ENCODE peak calls at places on chromosome 4, in four cellular contexts. H is HepG2, Y is K562, B is GM12878. X is an unnamed sample.

GRCh38 chr4:75736862-75737261 is 12.5 kb downstream of the USO1 start:
- DNase-seq in H (no peak), Y (no peak), B (no peak), X (no peak)

GRCh38 chr4:20086768-20087167 is 164.9 kb upstream of the SLIT2 start:
- DNase-seq in H (no peak), Y (no peak), B (no peak), X (no peak)

GRCh38 chr4:35461931-35462659 is 782.2 kb downstream of the ARAP2 start:
- DNase-seq in H (no peak), Y (no peak), B (no peak), X (peak; percentile 1)

GRCh38 chr4:158193171-158193749 is 17.0 kb upstream of the TMEM144 start:
- DNase-seq in H (peak; percentile 43), Y (peak; percentile 41), B (no peak), X (peak; percentile 28)

GRCh38 chr4:48109413-48110263 is 24.4 kb downstream of the TXK start:
- DNase-seq in H (peak; percentile 62), Y (peak; percentile 48), B (no peak), X (peak; percentile 59)

GRCh38 chr4:151195801-151196200 is 81.2 kb upstream of the PRSS48 start:
- DNase-seq in H (no peak), Y (no peak), B (no peak), X (peak; percentile 10)

GRCh38 chr4:149961876-149962597 is 116.2 kb upstream of the DCLK2 start:
- DNase-seq in H (no peak), Y (no peak), B (no peak), X (peak; percentile 28)

GRCh38 chr4:105135746-105136145 is 10.9 kb upstream of the TET2 start:
- DNase-seq in H (no peak), Y (no peak), B (no peak), X (no peak)

GRCh38 chr4:158099686-158100085 is 73.1 kb downstream of the GASK1B start:
- DNase-seq in H (no peak), Y (no peak), B (no peak), X (no peak)

GRCh38 chr4:147440442-147440841 is 40.5 kb upstream of the EDNRA start:
- DNase-seq in H (no peak), Y (no peak), B (no peak), X (no peak)

GRCh38 chr4:145530189-145530588 is 48.5 kb downstream of the SMAD1 start:
- DNase-seq in H (no peak), Y (no peak), B (no peak), X (no peak)

GRCh38 chr4:133152801-133153526 is 3.9 kb downstream of the PCDH10 start:
- DNase-seq in H (no peak), Y (no peak), B (no peak), X (no peak)

GRCh38 chr4:1713003-1713397 is 881 bp upstream of the SLBP start:
- DNase-seq in H (no peak), Y (no peak), B (no peak), X (no peak)

GRCh38 chr4:108172231-108172779 is 3.6 kb upstream of the LEF1 start:
- DNase-seq in H (no peak), Y (no peak), B (no peak), X (no peak)

GRCh38 chr4:103099691-103100392 is at the start of gene BDH2:
- DNase-seq in H (peak; percentile 85), Y (peak; percentile 82), B (peak; percentile 72), X (peak; percentile 85)

GRCh38 chr4:152687974-152688599 is 8.3 kb upstream of the TMEM154 start:
- DNase-seq in H (no peak), Y (no peak), B (no peak), X (no peak)

GRCh38 chr4:41257257-41257900 is 651 bp downstream of the UCHL1 start:
- DNase-seq in H (no peak), Y (no peak), B (no peak), X (peak; percentile 79)

GRCh38 chr4:37827030-37827705 is 682 bp downstream of the PGM2 start:
- DNase-seq in H (no peak), Y (peak; percentile 23), B (no peak), X (peak; percentile 2)

GRCh38 chr4:35252866-35253265 is 991.4 kb downstream of the ARAP2 start:
- DNase-seq in H (no peak), Y (no peak), B (no peak), X (no peak)

GRCh38 chr4:38169524-38169923 is 209.3 kb downstream of the PTTG2 start:
- DNase-seq in H (no peak), Y (no peak), B (no peak), X (no peak)

GRCh38 chr4:541271-541670 is 34.8 kb downstream of the TMEM271 start:
- DNase-seq in H (no peak), Y (no peak), B (no peak), X (no peak)

GRCh38 chr4:133316874-133317273 is 167.8 kb downstream of the PCDH10 start:
- DNase-seq in H (no peak), Y (no peak), B (no peak), X (no peak)

GRCh38 chr4:48093949-48094550 is 40.0 kb downstream of the TXK start:
- DNase-seq in H (no peak), Y (no peak), B (no peak), X (peak; percentile 14)

GRCh38 chr4:122775987-122776836 is 43.7 kb downstream of the BBS12 start:
- DNase-seq in H (no peak), Y (peak; percentile 79), B (no peak), X (no peak)

GRCh38 chr4:168811793-168812651 is 198.0 kb downstream of the CBR4 start:
- DNase-seq in H (no peak), Y (no peak), B (no peak), X (no peak)

GRCh38 chr4:184111433-184111832 is 106.2 kb downstream of the ENPP6 start:
- DNase-seq in H (no peak), Y (no peak), B (no peak), X (no peak)

GRCh38 chr4:30760560-30760959 is 40.4 kb downstream of the PCDH7 start:
- DNase-seq in H (no peak), Y (no peak), B (no peak), X (no peak)

GRCh38 chr4:7886250-7886973 is 53.2 kb downstream of the AFAP1 start:
- DNase-seq in H (no peak), Y (no peak), B (no peak), X (no peak)

GRCh38 chr4:186144180-186144579 is 39.7 kb downstream of the FAM149A start:
- DNase-seq in H (no peak), Y (no peak), B (no peak), X (peak; percentile 41)

GRCh38 chr4:140924761-140925392 is 168.7 kb upstream of the TBC1D9 start:
- DNase-seq in H (no peak), Y (no peak), B (no peak), X (no peak)

GRCh38 chr4:25842229-25842840 is 20.5 kb downstream of the SEL1L3 start:
- DNase-seq in H (no peak), Y (no peak), B (peak; percentile 21), X (no peak)

GRCh38 chr4:79042079-79042674 is 102.9 kb upstream of the PAQR3 start:
- DNase-seq in H (peak; percentile 3), Y (peak; percentile 51), B (no peak), X (peak; percentile 12)

GRCh38 chr4:67545996-67546356 is 673 bp upstream of the CENPC start:
- DNase-seq in H (no peak), Y (no peak), B (no peak), X (no peak)

GRCh38 chr4:72077346-72077745 is 45.5 kb downstream of the NPFFR2 start:
- DNase-seq in H (no peak), Y (no peak), B (no peak), X (no peak)

GRCh38 chr4:21768349-21769310 is 179.9 kb downstream of the KCNIP4 start:
- DNase-seq in H (peak; percentile 28), Y (peak; percentile 13), B (no peak), X (peak; percentile 40)

GRCh38 chr4:21765810-21766407 is 182.7 kb downstream of the KCNIP4 start:
- DNase-seq in H (peak; percentile 25), Y (peak; percentile 21), B (no peak), X (peak; percentile 2)

GRCh38 chr4:21763865-21764264 is 184.7 kb downstream of the KCNIP4 start:
- DNase-seq in H (no peak), Y (no peak), B (no peak), X (no peak)

DNA sequence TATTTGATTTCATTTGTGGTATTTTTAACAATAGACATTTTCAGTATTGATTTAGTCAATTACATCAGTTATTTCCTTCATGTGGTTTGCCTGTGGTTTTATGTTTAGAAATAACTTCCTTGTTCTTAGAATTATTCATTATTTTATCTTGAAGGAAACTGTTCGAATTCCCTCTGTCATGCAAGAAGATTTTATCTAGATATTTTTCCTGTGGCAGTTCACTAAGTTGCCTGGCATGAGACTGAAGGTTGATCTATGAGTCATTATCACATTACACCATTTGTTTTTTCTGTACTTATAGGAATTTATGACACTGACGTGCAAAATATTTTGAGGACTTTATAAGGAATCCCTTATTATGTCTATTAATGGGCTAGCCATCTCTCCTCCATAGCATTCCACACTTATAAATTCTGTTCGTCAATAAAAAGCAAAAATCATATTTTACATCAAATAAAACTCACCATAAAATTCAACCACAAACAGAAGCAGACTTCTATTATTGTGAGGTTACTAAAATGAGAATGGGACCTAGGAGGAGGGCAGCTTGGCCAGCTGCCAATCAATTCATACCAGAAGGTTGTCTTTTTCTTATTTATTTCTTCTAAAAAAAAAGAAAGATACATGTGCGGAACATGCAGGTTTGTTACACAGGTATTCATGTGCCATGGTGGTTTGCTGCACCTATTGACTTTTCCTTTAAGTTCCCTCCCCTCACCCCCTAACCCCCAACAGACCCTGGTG is 179.0 kb downstream of the KCNIP4 start:
- DNase-seq in H (no peak), Y (no peak), B (no peak), X (peak; percentile 26)
- TF ChIP-seq BHLHE40 in H (no peak), Y (no peak), B (no peak), X (no peak)

GRCh38 chr4:166162327-166162726 is 289.3 kb downstream of the TLL1 start:
- DNase-seq in H (no peak), Y (no peak), B (no peak), X (no peak)
- TF ChIP-seq EP300 in H (no peak), Y (no peak), B (no peak), X (no peak)

DNA sequence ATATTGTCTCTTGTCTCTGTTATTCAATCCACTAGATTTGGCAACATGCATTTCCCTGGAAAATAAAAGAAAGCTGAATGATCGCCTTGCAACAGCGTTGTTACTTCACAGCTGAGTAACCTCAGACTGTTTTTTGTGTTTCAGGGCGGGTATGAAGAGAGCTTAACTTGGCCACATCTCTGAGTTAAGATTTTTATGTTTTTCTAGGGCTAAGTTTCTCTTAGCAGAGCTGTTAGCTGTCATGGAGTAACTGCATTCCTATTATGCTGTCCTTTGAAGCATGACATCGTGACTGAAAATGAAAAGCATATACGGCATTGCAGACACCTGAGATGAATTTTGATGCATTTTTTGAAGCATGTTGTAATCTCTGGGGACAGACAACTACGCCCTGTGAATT is 1798.9 kb downstream of the PCDH7 start:
- DNase-seq in H (no peak), Y (no peak), B (no peak), X (no peak)
- TF ChIP-seq MAX in H (no peak), Y (no peak), B (no peak), X (no peak)

GRCh38 chr4:90293320-90293719 is 166.1 kb downstream of the CCSER1 start:
- DNase-seq in H (no peak), Y (no peak), B (no peak), X (no peak)
- TF ChIP-seq BHLHE40 in H (no peak), Y (no peak), B (no peak), X (no peak)